ENCODE peak calls at places on chromosomes 1 and 21, in eight cellular contexts. One of them, this sample, is unnamed.

GRCh38 chr1:186958520-186958919 is 129.8 kb downstream of the PLA2G4A start:
- DNase-seq in adrenal gland: no peak
- DNase-seq in stomach: no peak
- DNase-seq in NB4: peak; percentile 28
- DNase-seq in spleen: no peak
- DNase-seq in body of pancreas: no peak
- DNase-seq in A549: peak; percentile 58
- DNase-seq in IMR-90: peak; percentile 91
- DNase-seq in this sample: no peak

GRCh38 chr1:191498318-191498717 is 659.9 kb upstream of the RGS18 start:
- DNase-seq in adrenal gland: no peak
- DNase-seq in stomach: no peak
- DNase-seq in NB4: no peak
- DNase-seq in spleen: no peak
- DNase-seq in body of pancreas: no peak
- DNase-seq in A549: no peak
- DNase-seq in IMR-90: peak; percentile 30
- DNase-seq in this sample: no peak

GRCh38 chr1:195738971-195739650 is 869.1 kb downstream of the KCNT2 start:
- DNase-seq in adrenal gland: no peak
- DNase-seq in stomach: no peak
- DNase-seq in NB4: no peak
- DNase-seq in spleen: no peak
- DNase-seq in body of pancreas: no peak
- DNase-seq in A549: peak; percentile 41
- DNase-seq in IMR-90: peak; percentile 43
- DNase-seq in this sample: no peak

GRCh38 chr1:39509360-39510009 is 18.0 kb downstream of the BMP8A start:
- DNase-seq in adrenal gland: no peak
- DNase-seq in stomach: no peak
- DNase-seq in NB4: peak; percentile 65
- DNase-seq in spleen: peak; percentile 88
- DNase-seq in body of pancreas: no peak
- DNase-seq in A549: no peak
- DNase-seq in IMR-90: peak; percentile 38
- DNase-seq in this sample: no peak

GRCh38 chr1:225657462-225657989 is 4.6 kb upstream of the ENAH start:
- DNase-seq in adrenal gland: no peak
- DNase-seq in stomach: no peak
- DNase-seq in NB4: peak; percentile 60
- DNase-seq in spleen: no peak
- DNase-seq in body of pancreas: no peak
- DNase-seq in A549: peak; percentile 65
- DNase-seq in IMR-90: peak; percentile 89
- DNase-seq in this sample: no peak

GRCh38 chr1:15702722-15703550 is 18.8 kb downstream of the PLEKHM2 start:
- DNase-seq in adrenal gland: peak; percentile 53
- DNase-seq in stomach: peak; percentile 59
- DNase-seq in NB4: peak; percentile 24
- DNase-seq in spleen: no peak
- DNase-seq in body of pancreas: peak; percentile 55
- DNase-seq in A549: peak; percentile 33
- DNase-seq in IMR-90: peak; percentile 29
- DNase-seq in this sample: no peak

GRCh38 chr1:47696911-47697441 is 259.1 kb downstream of the FOXD2 start:
- DNase-seq in adrenal gland: no peak
- DNase-seq in stomach: no peak
- DNase-seq in NB4: no peak
- DNase-seq in spleen: peak; percentile 16
- DNase-seq in body of pancreas: no peak
- DNase-seq in A549: no peak
- DNase-seq in IMR-90: no peak
- DNase-seq in this sample: peak; percentile 26

GRCh38 chr1:186540521-186540920 is 79.6 kb upstream of the PDC start:
- DNase-seq in adrenal gland: no peak
- DNase-seq in stomach: no peak
- DNase-seq in NB4: no peak
- DNase-seq in spleen: no peak
- DNase-seq in body of pancreas: no peak
- DNase-seq in A549: no peak
- DNase-seq in IMR-90: no peak
- DNase-seq in this sample: no peak

GRCh38 chr21:41604583-41605041 is 96.7 kb upstream of the TMPRSS2 start:
- DNase-seq in adrenal gland: no peak
- DNase-seq in stomach: no peak
- DNase-seq in NB4: no peak
- DNase-seq in spleen: no peak
- DNase-seq in body of pancreas: no peak
- DNase-seq in A549: no peak
- DNase-seq in IMR-90: peak; percentile 7
- DNase-seq in this sample: no peak

GRCh38 chr1:244325056-244325764 is 126.5 kb downstream of the ADSS2 start:
- DNase-seq in adrenal gland: no peak
- DNase-seq in stomach: peak; percentile 43
- DNase-seq in NB4: peak; percentile 87
- DNase-seq in spleen: no peak
- DNase-seq in body of pancreas: no peak
- DNase-seq in A549: no peak
- DNase-seq in IMR-90: peak; percentile 47
- DNase-seq in this sample: no peak

GRCh38 chr21:26800001-26800400 is 45.2 kb downstream of the ADAMTS1 start:
- DNase-seq in adrenal gland: peak; percentile 29
- DNase-seq in stomach: no peak
- DNase-seq in NB4: no peak
- DNase-seq in spleen: no peak
- DNase-seq in body of pancreas: no peak
- DNase-seq in A549: no peak
- DNase-seq in IMR-90: peak; percentile 15
- DNase-seq in this sample: no peak

GRCh38 chr1:90936731-90937130 is 85.1 kb downstream of the ZNF644 start:
- DNase-seq in adrenal gland: no peak
- DNase-seq in stomach: no peak
- DNase-seq in NB4: no peak
- DNase-seq in spleen: no peak
- DNase-seq in body of pancreas: no peak
- DNase-seq in A549: no peak
- DNase-seq in IMR-90: no peak
- DNase-seq in this sample: no peak

GRCh38 chr1:93670141-93670540 is 11.5 kb downstream of the BCAR3 start:
- DNase-seq in adrenal gland: peak; percentile 82
- DNase-seq in stomach: peak; percentile 52
- DNase-seq in NB4: no peak
- DNase-seq in spleen: no peak
- DNase-seq in body of pancreas: no peak
- DNase-seq in A549: peak; percentile 47
- DNase-seq in IMR-90: peak; percentile 90
- DNase-seq in this sample: peak; percentile 68

GRCh38 chr1:52963101-52963500 is 36.0 kb downstream of the SCP2 start:
- DNase-seq in adrenal gland: no peak
- DNase-seq in stomach: no peak
- DNase-seq in NB4: no peak
- DNase-seq in spleen: no peak
- DNase-seq in body of pancreas: no peak
- DNase-seq in A549: no peak
- DNase-seq in IMR-90: no peak
- DNase-seq in this sample: no peak

GRCh38 chr1:69861641-69862040 is 293.9 kb downstream of the LRRC7 start:
- DNase-seq in adrenal gland: no peak
- DNase-seq in stomach: no peak
- DNase-seq in NB4: no peak
- DNase-seq in spleen: no peak
- DNase-seq in body of pancreas: no peak
- DNase-seq in A549: no peak
- DNase-seq in IMR-90: no peak
- DNase-seq in this sample: no peak

GRCh38 chr1:214422137-214422671 is 129.2 kb downstream of the PTPN14 start:
- DNase-seq in adrenal gland: no peak
- DNase-seq in stomach: no peak
- DNase-seq in NB4: no peak
- DNase-seq in spleen: no peak
- DNase-seq in body of pancreas: no peak
- DNase-seq in A549: no peak
- DNase-seq in IMR-90: peak; percentile 94
- DNase-seq in this sample: no peak

GRCh38 chr1:236394016-236394481 is at the start of gene EDARADD:
- DNase-seq in adrenal gland: no peak
- DNase-seq in stomach: no peak
- DNase-seq in NB4: peak; percentile 52
- DNase-seq in spleen: no peak
- DNase-seq in body of pancreas: no peak
- DNase-seq in A549: no peak
- DNase-seq in IMR-90: no peak
- DNase-seq in this sample: no peak

GRCh38 chr1:236395780-236396664 is 1.9 kb downstream of the EDARADD start:
- DNase-seq in adrenal gland: no peak
- DNase-seq in stomach: no peak
- DNase-seq in NB4: no peak
- DNase-seq in spleen: no peak
- DNase-seq in body of pancreas: no peak
- DNase-seq in A549: no peak
- DNase-seq in IMR-90: no peak
- DNase-seq in this sample: no peak

GRCh38 chr1:236397173-236397759 is 3.2 kb downstream of the EDARADD start:
- DNase-seq in adrenal gland: no peak
- DNase-seq in stomach: no peak
- DNase-seq in NB4: no peak
- DNase-seq in spleen: no peak
- DNase-seq in body of pancreas: no peak
- DNase-seq in A549: no peak
- DNase-seq in IMR-90: no peak
- DNase-seq in this sample: no peak

GRCh38 chr1:236396665-236397043 is 2.6 kb downstream of the EDARADD start:
- DNase-seq in adrenal gland: no peak
- DNase-seq in stomach: no peak
- DNase-seq in NB4: no peak
- DNase-seq in spleen: no peak
- DNase-seq in body of pancreas: no peak
- DNase-seq in A549: no peak
- DNase-seq in IMR-90: no peak
- DNase-seq in this sample: no peak

GRCh38 chr1:236394905-236395779 is 1.1 kb downstream of the EDARADD start:
- DNase-seq in adrenal gland: no peak
- DNase-seq in stomach: peak; percentile 63
- DNase-seq in NB4: peak; percentile 55
- DNase-seq in spleen: peak; percentile 84
- DNase-seq in body of pancreas: peak; percentile 47
- DNase-seq in A549: peak; percentile 40
- DNase-seq in IMR-90: no peak
- DNase-seq in this sample: no peak
- TF ChIP-seq POLR2A in adrenal gland: no peak
- TF ChIP-seq POLR2A in stomach: peak; percentile 10
- TF ChIP-seq POLR2A in NB4: no peak
- TF ChIP-seq POLR2A in spleen: no peak
- TF ChIP-seq POLR2A in body of pancreas: peak; percentile 32
- TF ChIP-seq POLR2A in A549: peak; percentile 28
- TF ChIP-seq POLR2A in IMR-90: no peak
- TF ChIP-seq POLR2A in this sample: no peak

GRCh38 chr1:27366113-27366410 is 699 bp downstream of the MAP3K6 start:
- DNase-seq in adrenal gland: peak; percentile 84
- DNase-seq in stomach: peak; percentile 82
- DNase-seq in NB4: peak; percentile 93
- DNase-seq in spleen: peak; percentile 94
- DNase-seq in body of pancreas: peak; percentile 77
- DNase-seq in A549: peak; percentile 78
- DNase-seq in IMR-90: peak; percentile 49
- DNase-seq in this sample: peak; percentile 51
- TF ChIP-seq POLR2A in adrenal gland: peak; percentile 14
- TF ChIP-seq POLR2A in stomach: no peak
- TF ChIP-seq POLR2A in NB4: peak; percentile 56
- TF ChIP-seq POLR2A in spleen: no peak
- TF ChIP-seq POLR2A in body of pancreas: no peak
- TF ChIP-seq POLR2A in A549: peak; percentile 51
- TF ChIP-seq POLR2A in IMR-90: no peak
- TF ChIP-seq POLR2A in this sample: peak; percentile 22

DNA sequence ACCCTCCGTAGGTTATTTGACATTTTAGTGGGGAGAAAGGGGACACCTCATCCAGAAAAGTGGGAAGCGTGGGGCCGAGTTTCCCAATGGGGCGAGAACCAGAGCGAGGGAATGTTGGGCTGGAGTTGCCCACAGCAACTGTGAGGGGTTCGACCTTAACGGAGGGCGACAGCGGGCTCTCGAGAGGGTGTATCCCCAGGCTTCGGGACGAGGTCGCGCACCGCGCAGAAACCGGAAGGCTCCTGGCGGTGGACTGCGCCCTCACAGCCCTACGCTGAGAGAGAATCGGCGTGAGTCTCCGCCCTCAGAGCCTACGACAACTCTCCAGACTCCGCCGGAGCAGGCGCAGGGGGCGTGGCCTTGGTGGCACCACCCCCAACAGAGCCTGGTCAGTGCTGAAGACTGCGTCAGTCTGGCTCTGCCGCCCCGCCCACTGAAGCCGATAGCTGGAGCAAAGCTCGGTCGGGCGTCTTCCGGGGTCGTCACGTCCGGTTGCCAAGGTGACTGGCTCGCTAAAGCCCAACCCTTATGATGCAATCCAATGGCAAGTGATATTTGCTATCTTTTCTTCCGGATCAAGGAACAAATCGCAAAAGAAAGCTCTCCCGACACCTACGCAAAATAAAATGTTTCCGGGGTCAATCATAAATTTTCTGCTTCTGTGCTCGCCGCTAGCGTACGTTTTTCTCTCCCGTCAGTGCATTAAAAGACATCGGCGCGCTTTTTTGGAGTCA is at the start of gene LRIF1:
- DNase-seq in adrenal gland: peak; percentile 99
- DNase-seq in stomach: peak; percentile 100
- DNase-seq in NB4: peak; percentile 99
- DNase-seq in spleen: peak; percentile 100
- DNase-seq in body of pancreas: peak; percentile 99
- DNase-seq in A549: peak; percentile 99
- DNase-seq in IMR-90: peak; percentile 99
- DNase-seq in this sample: peak; percentile 95
- TF ChIP-seq POLR2A in adrenal gland: peak; percentile 94
- TF ChIP-seq POLR2A in stomach: peak; percentile 91
- TF ChIP-seq POLR2A in NB4: peak; percentile 98
- TF ChIP-seq POLR2A in spleen: peak; percentile 54
- TF ChIP-seq POLR2A in body of pancreas: peak; percentile 97
- TF ChIP-seq POLR2A in A549: peak; percentile 93
- TF ChIP-seq POLR2A in IMR-90: peak; percentile 97
- TF ChIP-seq POLR2A in this sample: peak; percentile 95

DNA sequence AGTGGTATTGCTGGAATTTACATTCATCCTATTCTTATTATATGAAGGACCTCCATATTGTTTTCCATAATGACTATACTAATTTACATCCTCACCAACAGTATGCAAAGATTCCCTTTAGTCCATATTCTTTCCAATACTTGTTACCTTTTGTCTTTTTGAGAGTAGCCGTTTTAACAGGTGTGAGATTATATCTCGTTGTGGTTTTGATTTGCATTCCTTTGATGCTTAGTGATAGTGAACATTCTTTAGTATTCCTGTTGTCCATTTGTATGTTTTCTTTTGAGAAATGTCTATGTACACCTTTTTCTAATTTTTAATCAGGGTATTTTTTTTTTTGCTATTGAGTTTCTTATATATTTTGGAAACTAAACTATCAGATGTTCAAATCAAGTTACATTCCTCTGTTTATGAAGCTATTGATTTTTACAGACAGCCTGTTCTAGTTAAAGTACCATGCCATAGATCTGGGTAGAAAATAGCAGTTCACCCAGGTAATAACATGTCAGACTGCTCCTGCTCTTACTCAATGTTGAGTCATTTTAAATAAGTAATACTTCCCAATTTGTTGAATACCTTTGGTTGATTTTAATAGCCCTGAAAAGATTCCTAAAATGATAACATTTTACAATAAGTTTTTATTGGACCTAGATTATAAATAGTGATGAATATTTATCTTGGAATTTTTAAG is 1108.7 kb downstream of the NCAM2 start:
- DNase-seq in adrenal gland: no peak
- DNase-seq in stomach: no peak
- DNase-seq in NB4: no peak
- DNase-seq in spleen: no peak
- DNase-seq in body of pancreas: no peak
- DNase-seq in A549: no peak
- DNase-seq in IMR-90: no peak
- DNase-seq in this sample: no peak
- TF ChIP-seq POLR2A in adrenal gland: no peak
- TF ChIP-seq POLR2A in stomach: no peak
- TF ChIP-seq POLR2A in NB4: no peak
- TF ChIP-seq POLR2A in spleen: no peak
- TF ChIP-seq POLR2A in body of pancreas: no peak
- TF ChIP-seq POLR2A in A549: no peak
- TF ChIP-seq POLR2A in IMR-90: no peak
- TF ChIP-seq POLR2A in this sample: no peak